ENCODE peak calls at places on chromosomes 2 and 18, in five cellular contexts. One of them, this sample, is unnamed.

GRCh38 chr2:145931836-145932352 is 1412.0 kb upstream of the ZEB2 start:
- DNase-seq in testis: no peak
- DNase-seq in A549: no peak
- DNase-seq in stomach: no peak
- DNase-seq in NB4: no peak
- DNase-seq in this sample: no peak

GRCh38 chr2:120988051-120988707 is 252.5 kb downstream of the GLI2 start:
- DNase-seq in A549: no peak
- DNase-seq in testis: peak
- DNase-seq in stomach: peak
- DNase-seq in NB4: no peak
- DNase-seq in this sample: no peak

GRCh38 chr2:238272156-238272555 is 16.3 kb downstream of the PER2 start:
- DNase-seq in stomach: no peak
- DNase-seq in A549: no peak
- DNase-seq in testis: no peak
- DNase-seq in NB4: no peak
- DNase-seq in this sample: no peak

GRCh38 chr2:23012499-23012898 is 372.5 kb upstream of the KLHL29 start:
- DNase-seq in A549: no peak
- DNase-seq in NB4: no peak
- DNase-seq in stomach: no peak
- DNase-seq in testis: no peak
- DNase-seq in this sample: no peak

GRCh38 chr2:118878531-118879149 is 31.2 kb upstream of the EN1 start:
- DNase-seq in NB4: peak
- DNase-seq in A549: no peak
- DNase-seq in stomach: no peak
- DNase-seq in testis: no peak
- DNase-seq in this sample: no peak

GRCh38 chr2:132909427-132909826 is 239.4 kb upstream of the LYPD1 start:
- DNase-seq in stomach: no peak
- DNase-seq in NB4: no peak
- DNase-seq in testis: no peak
- DNase-seq in A549: no peak
- DNase-seq in this sample: no peak

GRCh38 chr2:23595601-23596251 is 210.7 kb downstream of the KLHL29 start:
- DNase-seq in stomach: no peak
- DNase-seq in testis: no peak
- DNase-seq in NB4: peak
- DNase-seq in A549: no peak
- DNase-seq in this sample: no peak

GRCh38 chr2:94875820-94876522 is 4.7 kb downstream of the TEKT4 start:
- DNase-seq in stomach: no peak
- DNase-seq in A549: no peak
- DNase-seq in NB4: no peak
- DNase-seq in testis: no peak
- DNase-seq in this sample: no peak

GRCh38 chr18:21117385-21118135 is 5.9 kb upstream of the ROCK1 start:
- DNase-seq in stomach: no peak
- DNase-seq in testis: no peak
- DNase-seq in NB4: peak
- DNase-seq in A549: no peak
- DNase-seq in this sample: peak

GRCh38 chr2:221484761-221485499 is 87.2 kb downstream of the EPHA4 start:
- DNase-seq in NB4: no peak
- DNase-seq in testis: no peak
- DNase-seq in A549: no peak
- DNase-seq in stomach: no peak
- DNase-seq in this sample: no peak

GRCh38 chr2:18849841-18850578 is 260.6 kb upstream of the NT5C1B start:
- DNase-seq in stomach: no peak
- DNase-seq in NB4: no peak
- DNase-seq in testis: no peak
- DNase-seq in A549: no peak
- DNase-seq in this sample: no peak

GRCh38 chr2:205684871-205685313 is 2.6 kb downstream of the NRP2 start:
- DNase-seq in stomach: no peak
- DNase-seq in testis: no peak
- DNase-seq in A549: peak
- DNase-seq in NB4: no peak
- DNase-seq in this sample: no peak

GRCh38 chr2:144747571-144747970 is 227.7 kb upstream of the ZEB2 start:
- DNase-seq in NB4: peak
- DNase-seq in A549: no peak
- DNase-seq in testis: no peak
- DNase-seq in stomach: no peak
- DNase-seq in this sample: peak

GRCh38 chr2:100948965-100949364 is 53.1 kb upstream of the RPL31 start:
- DNase-seq in stomach: peak
- DNase-seq in A549: no peak
- DNase-seq in testis: no peak
- DNase-seq in NB4: no peak
- DNase-seq in this sample: no peak

GRCh38 chr18:12048010-12048826 is 45.4 kb upstream of the ANKRD62 start:
- DNase-seq in NB4: no peak
- DNase-seq in A549: no peak
- DNase-seq in stomach: no peak
- DNase-seq in testis: no peak
- DNase-seq in this sample: no peak

GRCh38 chr18:63197246-63197791 is 122.2 kb downstream of the BCL2 start:
- DNase-seq in NB4: peak
- DNase-seq in A549: peak
- DNase-seq in testis: no peak
- DNase-seq in stomach: no peak
- DNase-seq in this sample: no peak

GRCh38 chr2:30208453-30208852 is 22.9 kb upstream of the LBH start:
- DNase-seq in testis: peak
- DNase-seq in A549: peak
- DNase-seq in NB4: peak
- DNase-seq in stomach: peak
- DNase-seq in this sample: peak

GRCh38 chr2:130183500-130184373 is 1.7 kb downstream of the MZT2B start:
- DNase-seq in A549: no peak
- DNase-seq in testis: peak
- DNase-seq in stomach: no peak
- DNase-seq in NB4: no peak
- DNase-seq in this sample: peak

GRCh38 chr2:130185436-130185835 is 3.4 kb downstream of the MZT2B start:
- DNase-seq in stomach: no peak
- DNase-seq in testis: no peak
- DNase-seq in NB4: no peak
- DNase-seq in A549: no peak
- DNase-seq in this sample: no peak

GRCh38 chr2:130186391-130186790 is 4.3 kb downstream of the MZT2B start:
- DNase-seq in A549: no peak
- DNase-seq in NB4: no peak
- DNase-seq in testis: no peak
- DNase-seq in stomach: no peak
- DNase-seq in this sample: no peak

GRCh38 chr2:130185896-130186295 is 3.8 kb downstream of the MZT2B start:
- DNase-seq in A549: no peak
- DNase-seq in testis: no peak
- DNase-seq in stomach: no peak
- DNase-seq in NB4: no peak
- DNase-seq in this sample: no peak

GRCh38 chr2:130181338-130181879 is at the start of gene SMPD4:
- DNase-seq in A549: peak
- DNase-seq in NB4: peak
- DNase-seq in stomach: peak
- DNase-seq in testis: peak
- DNase-seq in this sample: peak
- TF ChIP-seq POLR2A in A549: peak
- TF ChIP-seq POLR2A in NB4: peak
- TF ChIP-seq POLR2A in stomach: no peak
- TF ChIP-seq POLR2A in testis: no peak
- TF ChIP-seq POLR2A in this sample: peak

DNA sequence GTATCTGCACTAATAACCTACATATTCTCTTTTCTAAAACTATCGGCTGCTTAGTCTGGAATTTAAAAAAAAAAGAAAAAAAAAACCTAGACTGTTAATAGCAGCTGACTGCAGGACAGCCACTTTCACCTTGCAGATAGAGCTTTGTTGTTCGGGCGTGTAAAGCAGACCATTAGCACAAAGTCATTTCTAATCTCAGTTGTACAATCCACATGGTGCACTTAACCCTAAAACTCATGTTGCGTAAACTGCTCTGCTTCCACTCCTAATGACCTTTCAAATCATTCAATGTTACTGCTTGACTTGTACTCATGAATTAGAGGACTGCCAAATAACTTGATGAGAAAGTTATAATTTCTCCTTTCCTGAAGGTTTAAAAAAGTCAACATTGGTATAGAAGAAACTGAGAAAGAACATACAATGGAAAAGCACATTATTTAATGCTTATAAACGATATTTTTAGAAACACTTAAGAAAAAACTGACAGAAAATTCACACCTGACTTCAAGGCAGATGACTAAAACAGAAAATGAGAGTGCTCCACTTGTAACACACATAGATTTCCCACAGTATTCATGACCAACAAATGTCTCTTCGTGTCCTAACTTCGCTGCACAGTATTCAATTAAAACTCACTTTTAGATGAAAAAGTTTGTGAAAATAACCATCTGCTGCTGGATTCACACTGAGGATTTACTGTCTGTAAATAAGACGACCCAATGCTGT is 2.6 kb downstream of the CDH2 start:
- DNase-seq in NB4: no peak
- DNase-seq in testis: no peak
- DNase-seq in A549: no peak
- DNase-seq in stomach: no peak
- DNase-seq in this sample: no peak
- TF ChIP-seq POLR2A in NB4: no peak
- TF ChIP-seq POLR2A in testis: no peak
- TF ChIP-seq POLR2A in A549: no peak
- TF ChIP-seq POLR2A in stomach: no peak
- TF ChIP-seq POLR2A in this sample: no peak

GRCh38 chr2:177395594-177395993 is 3.0 kb downstream of the AGPS start:
- DNase-seq in stomach: no peak
- DNase-seq in NB4: no peak
- DNase-seq in testis: no peak
- DNase-seq in A549: no peak
- DNase-seq in this sample: peak

GRCh38 chr2:177398290-177398683 is 5.7 kb downstream of the AGPS start:
- DNase-seq in NB4: no peak
- DNase-seq in A549: no peak
- DNase-seq in testis: no peak
- DNase-seq in stomach: no peak
- DNase-seq in this sample: no peak

GRCh38 chr2:177397501-177398289 is 5.1 kb downstream of the AGPS start:
- DNase-seq in NB4: peak
- DNase-seq in A549: peak
- DNase-seq in stomach: no peak
- DNase-seq in testis: no peak
- DNase-seq in this sample: no peak

GRCh38 chr2:177394622-177395021 is 2.0 kb downstream of the AGPS start:
- DNase-seq in NB4: no peak
- DNase-seq in testis: no peak
- DNase-seq in stomach: no peak
- DNase-seq in A549: no peak
- DNase-seq in this sample: no peak

DNA sequence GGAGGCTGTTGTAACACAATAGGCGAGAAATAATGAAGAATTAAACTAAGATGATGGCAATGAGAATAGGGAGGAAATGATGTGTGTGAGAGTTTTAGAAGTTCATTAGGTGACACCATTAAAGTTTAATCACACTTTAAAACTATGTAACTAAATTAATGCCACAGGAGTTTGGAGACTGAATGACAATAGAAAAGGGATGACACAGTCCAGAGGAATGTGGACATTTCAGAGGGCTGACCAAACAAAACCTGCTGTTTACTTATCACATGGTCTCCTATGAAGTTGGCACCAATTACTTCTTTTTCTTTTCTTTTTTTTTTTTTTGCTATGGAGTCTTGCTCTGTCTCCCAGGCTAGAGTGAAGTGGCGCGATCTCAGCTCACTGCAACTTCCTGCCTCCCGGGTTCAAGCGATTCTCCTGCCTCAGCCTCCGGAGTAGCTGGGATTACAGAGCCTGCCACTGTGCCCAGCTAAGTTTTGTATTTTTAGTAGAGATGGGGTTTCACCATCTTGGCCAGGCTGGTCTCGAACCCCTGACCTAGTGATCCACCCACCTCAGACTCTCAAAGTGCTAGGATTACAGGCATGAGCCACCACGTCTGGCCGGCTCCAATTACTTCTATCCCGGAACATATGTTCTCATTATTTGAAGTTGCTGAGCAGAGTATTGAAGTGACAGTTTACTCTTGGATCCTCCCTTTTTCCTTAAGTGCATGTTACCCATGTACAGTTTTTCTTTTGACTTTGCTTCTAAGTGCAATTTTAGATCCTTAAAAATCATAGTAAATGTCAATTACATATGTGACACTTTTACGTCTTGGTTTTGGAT is 4.3 kb downstream of the AGPS start:
- DNase-seq in testis: no peak
- DNase-seq in A549: peak
- DNase-seq in stomach: no peak
- DNase-seq in NB4: peak
- DNase-seq in this sample: no peak
- TF ChIP-seq POLR2A in testis: no peak
- TF ChIP-seq POLR2A in A549: no peak
- TF ChIP-seq POLR2A in stomach: no peak
- TF ChIP-seq POLR2A in NB4: no peak
- TF ChIP-seq POLR2A in this sample: no peak

GRCh38 chr18:59358611-59359575 is at the start of gene LMAN1:
- DNase-seq in stomach: peak
- DNase-seq in A549: peak
- DNase-seq in testis: peak
- DNase-seq in NB4: peak
- DNase-seq in this sample: peak
- TF ChIP-seq POLR2A in stomach: no peak
- TF ChIP-seq POLR2A in A549: peak
- TF ChIP-seq POLR2A in testis: peak
- TF ChIP-seq POLR2A in NB4: peak
- TF ChIP-seq POLR2A in this sample: peak

GRCh38 chr2:37633838-37634237 is 37.6 kb downstream of the CDC42EP3 start:
- DNase-seq in stomach: no peak
- DNase-seq in NB4: no peak
- DNase-seq in A549: no peak
- DNase-seq in testis: no peak
- DNase-seq in this sample: no peak
- TF ChIP-seq POLR2A in stomach: no peak
- TF ChIP-seq POLR2A in NB4: no peak
- TF ChIP-seq POLR2A in A549: no peak
- TF ChIP-seq POLR2A in testis: no peak
- TF ChIP-seq POLR2A in this sample: no peak